ENCODE peak calls at places on chromosomes 16 and 17, in seven cellular contexts. One of them, this sample, is unnamed.

GRCh38 chr16:25256821-25257503 is 683 bp downstream of the ZKSCAN2 start:
- DNase-seq in stimulated activated CD8-positive, alpha-beta memory T cell treated with anti-CD3 and anti-CD28 coated beads, Interleukin-15, amount 100 ng/mL, for 48 hours: no peak
- DNase-seq in NT2/D1: no peak
- DNase-seq in activated T-helper 1 cell treated with anti-CD3 and anti-CD28 coated beads, Interleukin-12 subunit alpha, Interleukin-12 subunit beta, Interleukin-2, Interleukin-4 antibody, amounts not matched to agents 30 ng/mL and 10 ng/mL and 1 ng/mL, durations not matched to agents 14 hours and 24 hours and 36 hours: no peak
- DNase-seq in stimulated activated naive CD4-positive, alpha-beta T cell: no peak
- DNase-seq in stimulated activated CD4-positive, alpha-beta T cell treated with anti-CD3 and anti-CD28 coated beads, Interleukin-1b, Interleukin-23, amount 100 ng/mL, for 24 hours: no peak
- DNase-seq in NCI-H748 treated with DMSO at 0.1 percent for 48 hours: no peak
- DNase-seq in this sample: no peak

GRCh38 chr16:84096447-84097005 is 20.2 kb downstream of the MBTPS1 start:
- DNase-seq in NT2/D1: no peak
- DNase-seq in stimulated activated CD4-positive, alpha-beta T cell treated with anti-CD3 and anti-CD28 coated beads, Interleukin-1b, Interleukin-23, amount 100 ng/mL, for 24 hours: no peak
- DNase-seq in NCI-H748 treated with DMSO at 0.1 percent for 48 hours: peak; percentile 78
- DNase-seq in stimulated activated CD8-positive, alpha-beta memory T cell treated with anti-CD3 and anti-CD28 coated beads, Interleukin-15, amount 100 ng/mL, for 48 hours: no peak
- DNase-seq in stimulated activated naive CD4-positive, alpha-beta T cell: no peak
- DNase-seq in activated T-helper 1 cell treated with anti-CD3 and anti-CD28 coated beads, Interleukin-12 subunit alpha, Interleukin-12 subunit beta, Interleukin-2, Interleukin-4 antibody, amounts not matched to agents 30 ng/mL and 10 ng/mL and 1 ng/mL, durations not matched to agents 14 hours and 24 hours and 36 hours: no peak
- DNase-seq in this sample: no peak

GRCh38 chr17:71486171-71486740 is 634.6 kb upstream of the SOX9 start:
- DNase-seq in stimulated activated naive CD4-positive, alpha-beta T cell: no peak
- DNase-seq in NCI-H748 treated with DMSO at 0.1 percent for 48 hours: no peak
- DNase-seq in stimulated activated CD4-positive, alpha-beta T cell treated with anti-CD3 and anti-CD28 coated beads, Interleukin-1b, Interleukin-23, amount 100 ng/mL, for 24 hours: no peak
- DNase-seq in NT2/D1: no peak
- DNase-seq in activated T-helper 1 cell treated with anti-CD3 and anti-CD28 coated beads, Interleukin-12 subunit alpha, Interleukin-12 subunit beta, Interleukin-2, Interleukin-4 antibody, amounts not matched to agents 30 ng/mL and 10 ng/mL and 1 ng/mL, durations not matched to agents 14 hours and 24 hours and 36 hours: no peak
- DNase-seq in stimulated activated CD8-positive, alpha-beta memory T cell treated with anti-CD3 and anti-CD28 coated beads, Interleukin-15, amount 100 ng/mL, for 48 hours: no peak
- DNase-seq in this sample: no peak

GRCh38 chr16:68311316-68311620 is 449 bp downstream of the PRMT7 start:
- DNase-seq in stimulated activated CD8-positive, alpha-beta memory T cell treated with anti-CD3 and anti-CD28 coated beads, Interleukin-15, amount 100 ng/mL, for 48 hours: peak; percentile 59
- DNase-seq in NT2/D1: no peak
- DNase-seq in activated T-helper 1 cell treated with anti-CD3 and anti-CD28 coated beads, Interleukin-12 subunit alpha, Interleukin-12 subunit beta, Interleukin-2, Interleukin-4 antibody, amounts not matched to agents 30 ng/mL and 10 ng/mL and 1 ng/mL, durations not matched to agents 14 hours and 24 hours and 36 hours: no peak
- DNase-seq in stimulated activated CD4-positive, alpha-beta T cell treated with anti-CD3 and anti-CD28 coated beads, Interleukin-1b, Interleukin-23, amount 100 ng/mL, for 24 hours: peak; percentile 9
- DNase-seq in NCI-H748 treated with DMSO at 0.1 percent for 48 hours: peak; percentile 0
- DNase-seq in stimulated activated naive CD4-positive, alpha-beta T cell: no peak
- DNase-seq in this sample: no peak

GRCh38 chr16:30644334-30644830 is 6.4 kb upstream of the PRR14 start:
- DNase-seq in stimulated activated naive CD4-positive, alpha-beta T cell: no peak
- DNase-seq in stimulated activated CD8-positive, alpha-beta memory T cell treated with anti-CD3 and anti-CD28 coated beads, Interleukin-15, amount 100 ng/mL, for 48 hours: no peak
- DNase-seq in stimulated activated CD4-positive, alpha-beta T cell treated with anti-CD3 and anti-CD28 coated beads, Interleukin-1b, Interleukin-23, amount 100 ng/mL, for 24 hours: no peak
- DNase-seq in NT2/D1: no peak
- DNase-seq in NCI-H748 treated with DMSO at 0.1 percent for 48 hours: no peak
- DNase-seq in activated T-helper 1 cell treated with anti-CD3 and anti-CD28 coated beads, Interleukin-12 subunit alpha, Interleukin-12 subunit beta, Interleukin-2, Interleukin-4 antibody, amounts not matched to agents 30 ng/mL and 10 ng/mL and 1 ng/mL, durations not matched to agents 14 hours and 24 hours and 36 hours: no peak
- DNase-seq in this sample: no peak

GRCh38 chr17:44541884-44542581 is 15.3 kb upstream of the FZD2 start:
- DNase-seq in stimulated activated CD8-positive, alpha-beta memory T cell treated with anti-CD3 and anti-CD28 coated beads, Interleukin-15, amount 100 ng/mL, for 48 hours: no peak
- DNase-seq in NCI-H748 treated with DMSO at 0.1 percent for 48 hours: no peak
- DNase-seq in NT2/D1: no peak
- DNase-seq in activated T-helper 1 cell treated with anti-CD3 and anti-CD28 coated beads, Interleukin-12 subunit alpha, Interleukin-12 subunit beta, Interleukin-2, Interleukin-4 antibody, amounts not matched to agents 30 ng/mL and 10 ng/mL and 1 ng/mL, durations not matched to agents 14 hours and 24 hours and 36 hours: no peak
- DNase-seq in stimulated activated naive CD4-positive, alpha-beta T cell: no peak
- DNase-seq in stimulated activated CD4-positive, alpha-beta T cell treated with anti-CD3 and anti-CD28 coated beads, Interleukin-1b, Interleukin-23, amount 100 ng/mL, for 24 hours: no peak
- DNase-seq in this sample: no peak

GRCh38 chr17:2393954-2394749 is 6.7 kb downstream of the MNT start:
- DNase-seq in stimulated activated naive CD4-positive, alpha-beta T cell: peak; percentile 23
- DNase-seq in activated T-helper 1 cell treated with anti-CD3 and anti-CD28 coated beads, Interleukin-12 subunit alpha, Interleukin-12 subunit beta, Interleukin-2, Interleukin-4 antibody, amounts not matched to agents 30 ng/mL and 10 ng/mL and 1 ng/mL, durations not matched to agents 14 hours and 24 hours and 36 hours: no peak
- DNase-seq in stimulated activated CD8-positive, alpha-beta memory T cell treated with anti-CD3 and anti-CD28 coated beads, Interleukin-15, amount 100 ng/mL, for 48 hours: no peak
- DNase-seq in NT2/D1: no peak
- DNase-seq in stimulated activated CD4-positive, alpha-beta T cell treated with anti-CD3 and anti-CD28 coated beads, Interleukin-1b, Interleukin-23, amount 100 ng/mL, for 24 hours: no peak
- DNase-seq in NCI-H748 treated with DMSO at 0.1 percent for 48 hours: no peak
- DNase-seq in this sample: no peak

GRCh38 chr17:31566247-31566991 is 174.9 kb downstream of the RAB11FIP4 start:
- DNase-seq in stimulated activated CD8-positive, alpha-beta memory T cell treated with anti-CD3 and anti-CD28 coated beads, Interleukin-15, amount 100 ng/mL, for 48 hours: no peak
- DNase-seq in stimulated activated CD4-positive, alpha-beta T cell treated with anti-CD3 and anti-CD28 coated beads, Interleukin-1b, Interleukin-23, amount 100 ng/mL, for 24 hours: no peak
- DNase-seq in NT2/D1: no peak
- DNase-seq in stimulated activated naive CD4-positive, alpha-beta T cell: no peak
- DNase-seq in NCI-H748 treated with DMSO at 0.1 percent for 48 hours: no peak
- DNase-seq in activated T-helper 1 cell treated with anti-CD3 and anti-CD28 coated beads, Interleukin-12 subunit alpha, Interleukin-12 subunit beta, Interleukin-2, Interleukin-4 antibody, amounts not matched to agents 30 ng/mL and 10 ng/mL and 1 ng/mL, durations not matched to agents 14 hours and 24 hours and 36 hours: no peak
- DNase-seq in this sample: no peak

GRCh38 chr16:89599451-89599858 is 14.0 kb upstream of the DPEP1 start:
- DNase-seq in stimulated activated CD4-positive, alpha-beta T cell treated with anti-CD3 and anti-CD28 coated beads, Interleukin-1b, Interleukin-23, amount 100 ng/mL, for 24 hours: no peak
- DNase-seq in stimulated activated CD8-positive, alpha-beta memory T cell treated with anti-CD3 and anti-CD28 coated beads, Interleukin-15, amount 100 ng/mL, for 48 hours: no peak
- DNase-seq in stimulated activated naive CD4-positive, alpha-beta T cell: no peak
- DNase-seq in activated T-helper 1 cell treated with anti-CD3 and anti-CD28 coated beads, Interleukin-12 subunit alpha, Interleukin-12 subunit beta, Interleukin-2, Interleukin-4 antibody, amounts not matched to agents 30 ng/mL and 10 ng/mL and 1 ng/mL, durations not matched to agents 14 hours and 24 hours and 36 hours: no peak
- DNase-seq in NT2/D1: peak; percentile 67
- DNase-seq in NCI-H748 treated with DMSO at 0.1 percent for 48 hours: no peak
- DNase-seq in this sample: no peak